ENCODE peak calls at places on chromosomes 4 and X, in nine cellular contexts. S, I, T, C, U, F, P, O and E are unnamed samples.

GRCh38 chr4:78058591-78059523 is 1.7 kb downstream of the FRAS1 start:
- DNase-seq in C (peak; percentile 7), O (peak; percentile 12), S (peak; percentile 46), P (peak; percentile 91), F (peak; percentile 72), T (peak; percentile 75), U (peak; percentile 68), I (no peak), E (peak; percentile 86)

GRCh38 chrX:53071604-53072417 is 10.4 kb upstream of the TSPYL2 start:
- DNase-seq in S (peak; percentile 89), O (peak; percentile 89), C (peak; percentile 84), T (peak; percentile 81), F (peak; percentile 68), P (peak; percentile 81), U (peak; percentile 60), I (peak; percentile 50), E (peak; percentile 77)

GRCh38 chrX:72122621-72123275 is 9.0 kb downstream of the RTL5 start:
- DNase-seq in U (no peak), P (no peak), C (no peak), T (no peak), O (no peak), I (no peak), S (no peak), F (no peak), E (no peak)

GRCh38 chr4:102663073-102663472 is 97.7 kb downstream of the MANBA start:
- DNase-seq in I (no peak), O (no peak), P (no peak), S (peak; percentile 53), U (peak; percentile 70), F (no peak), T (no peak), C (no peak), E (no peak)

GRCh38 chr4:100095729-100096595 is 94.3 kb downstream of the DDIT4L start:
- DNase-seq in C (peak; percentile 53), S (peak; percentile 74), P (peak; percentile 77), O (peak; percentile 63), U (peak; percentile 91), T (peak; percentile 84), I (peak; percentile 69), F (peak; percentile 50), E (peak; percentile 83)

GRCh38 chr4:46124773-46125172 is 919 bp upstream of the GABRG1 start:
- DNase-seq in P (peak; percentile 95), I (no peak), F (peak; percentile 6), O (no peak), C (no peak), U (peak; percentile 1), S (no peak), T (peak; percentile 39), E (peak; percentile 83)

GRCh38 chrX:1093112-1093511 is 119.3 kb downstream of the CRLF2 start:
- DNase-seq in P (no peak), F (no peak), U (no peak), T (no peak), I (no peak), C (no peak), S (no peak), O (no peak), E (no peak)

GRCh38 chr4:182144621-182145359 is 98.4 kb upstream of the TENM3 start:
- DNase-seq in F (peak; percentile 84), P (peak; percentile 53), O (peak; percentile 51), S (no peak), T (peak; percentile 75), I (no peak), C (no peak), U (peak; percentile 33), E (peak; percentile 77)

GRCh38 chr4:55920571-55920970 is 28.2 kb upstream of the CEP135 start:
- DNase-seq in F (no peak), O (no peak), U (peak; percentile 5), P (no peak), I (no peak), S (no peak), C (no peak), T (no peak), E (no peak)

GRCh38 chr4:75831856-75832405 is 70.3 kb downstream of the PPEF2 start:
- DNase-seq in I (no peak), O (no peak), F (no peak), C (no peak), U (no peak), S (no peak), T (no peak), P (peak; percentile 16), E (peak; percentile 69)

GRCh38 chrX:149871940-149872339 is 9.0 kb upstream of the MAGEA8 start:
- DNase-seq in I (peak; percentile 10), C (peak; percentile 33), U (peak; percentile 1), O (no peak), T (peak; percentile 51), F (peak; percentile 52), P (peak; percentile 39), S (peak; percentile 70), E (peak; percentile 55)

GRCh38 chr4:3871181-3871852 is 105.1 kb downstream of the ADRA2C start:
- DNase-seq in C (no peak), I (no peak), O (peak; percentile 13), T (peak; percentile 61), S (no peak), F (peak; percentile 84), U (peak; percentile 42), P (peak; percentile 90), E (peak; percentile 94)

GRCh38 chr4:138761638-138762205 is 253.9 kb upstream of the NOCT start:
- DNase-seq in O (no peak), P (no peak), F (no peak), C (no peak), U (peak; percentile 42), S (no peak), I (no peak), T (no peak), E (no peak)

GRCh38 chr4:145340071-145340695 is 141.5 kb upstream of the SMAD1 start:
- DNase-seq in I (no peak), O (no peak), P (no peak), U (no peak), C (no peak), F (no peak), T (peak; percentile 58), S (no peak), E (peak; percentile 56)

GRCh38 chrX:37912286-37912685 is 64.9 kb upstream of the DYNLT3 start:
- DNase-seq in U (peak; percentile 53), F (no peak), S (peak; percentile 38), C (no peak), P (no peak), T (peak; percentile 28), I (no peak), O (no peak), E (no peak)

DNA sequence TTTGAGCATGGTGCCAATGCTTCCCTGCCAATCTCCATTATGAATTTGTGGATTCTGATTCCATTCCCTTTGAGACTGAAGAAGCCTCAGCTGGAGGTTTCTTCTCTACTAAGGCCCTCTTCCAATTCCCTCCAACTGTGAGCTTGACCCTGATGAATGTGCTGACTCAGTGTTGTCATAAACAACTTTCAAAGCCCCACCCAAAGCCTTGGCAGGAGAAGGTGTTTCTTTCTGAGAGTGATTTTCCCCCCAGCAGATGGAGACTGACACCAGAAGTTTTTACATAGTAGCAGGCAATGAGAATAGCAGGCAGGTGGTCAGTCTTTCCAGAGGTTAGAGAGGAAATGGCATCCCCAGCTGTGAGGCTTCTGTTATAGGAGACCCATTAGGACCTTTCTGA is 53.1 kb downstream of the OCRL start:
- DNase-seq in C (no peak), S (peak; percentile 34), I (no peak), O (peak; percentile 33), U (peak; percentile 66), T (no peak), F (no peak), P (no peak), E (no peak)
- TF ChIP-seq EZH2phosphoT487 in C (no peak), S (no peak), I (no peak), O (no peak), U (no peak), T (no peak), F (no peak), P (no peak), E (no peak)

DNA sequence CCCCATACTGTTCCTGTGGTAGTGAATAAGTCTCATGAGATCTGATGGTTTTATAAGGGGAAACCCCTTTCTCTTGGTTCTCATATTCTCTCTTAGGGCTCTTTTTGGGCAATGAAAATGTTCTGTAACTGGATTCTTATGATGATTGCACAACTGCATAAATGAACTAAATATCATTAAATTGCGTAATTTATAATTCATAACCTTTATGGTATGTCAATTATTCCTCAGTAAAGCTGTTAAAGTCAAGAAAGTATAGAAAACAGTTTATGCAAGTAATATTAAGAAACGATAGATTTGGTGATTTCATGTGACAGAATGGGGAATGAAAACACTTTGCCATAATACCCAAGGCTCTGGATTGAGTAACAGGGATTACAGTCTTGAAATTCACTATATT is 33.5 kb upstream of the SPANXD start:
- DNase-seq in P (no peak), I (no peak), C (no peak), O (no peak), T (no peak), U (no peak), S (peak; percentile 2), F (no peak), E (no peak)
- TF ChIP-seq EZH2phosphoT487 in P (no peak), I (no peak), C (no peak), O (no peak), T (no peak), U (no peak), S (no peak), F (no peak), E (no peak)

DNA sequence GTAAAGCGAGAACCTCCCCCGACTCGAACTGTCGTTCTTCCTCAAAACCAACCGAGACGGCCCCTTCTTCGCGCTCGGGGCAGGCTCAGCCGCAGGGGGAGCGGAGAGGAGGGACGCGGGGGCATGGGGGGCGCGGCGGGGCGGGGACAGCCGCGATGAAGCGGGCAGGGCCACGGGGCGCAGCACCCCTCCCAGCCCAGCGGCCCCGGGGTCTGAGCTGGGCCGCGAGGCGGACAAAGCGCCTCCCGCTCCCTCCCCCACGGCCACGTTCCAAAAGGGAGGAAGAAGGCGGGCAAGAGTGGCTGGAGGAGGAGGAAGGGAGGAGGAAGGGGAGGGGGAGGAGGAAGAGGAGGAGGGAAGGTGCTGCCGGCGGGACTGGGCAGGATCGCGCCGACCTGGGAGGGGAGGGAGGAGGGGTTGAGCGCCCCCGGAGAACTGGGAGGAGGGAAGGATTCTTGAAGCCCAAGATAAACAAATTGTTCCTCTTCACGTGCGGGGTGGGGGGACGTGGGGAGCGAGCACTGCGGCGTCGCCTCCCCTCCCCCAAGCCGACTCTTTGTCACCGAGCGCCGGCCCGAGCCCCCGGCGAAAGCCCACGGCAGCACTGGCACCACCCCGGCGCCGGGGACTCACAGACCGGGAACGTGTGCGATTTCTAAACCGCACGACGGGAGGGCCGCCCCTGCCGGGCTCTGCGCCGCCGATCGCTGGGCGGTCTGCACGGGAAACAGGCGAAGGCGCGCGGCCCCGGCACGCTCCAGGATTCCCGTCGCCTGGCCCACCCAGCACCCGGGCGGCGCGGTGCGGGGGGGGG is 2.9 kb downstream of the MAML3 start:
- DNase-seq in P (peak; percentile 93), T (peak; percentile 93), S (peak; percentile 86), C (peak; percentile 83), I (peak; percentile 79), U (peak; percentile 94), O (peak; percentile 90), F (peak; percentile 84), E (peak; percentile 94)
- TF ChIP-seq EZH2phosphoT487 in P (no peak), T (no peak), S (peak; percentile 23), C (no peak), I (no peak), U (no peak), O (no peak), F (no peak), E (no peak)

GRCh38 chr4:127141857-127142256 is 490.9 kb upstream of the INTU start:
- DNase-seq in S (peak; percentile 10), U (peak; percentile 88), F (no peak), P (no peak), C (no peak), T (no peak), I (no peak), O (no peak), E (no peak)
- TF ChIP-seq EZH2phosphoT487 in S (no peak), U (peak; percentile 54), F (no peak), P (no peak), C (no peak), T (no peak), I (no peak), O (no peak), E (no peak)